ENCODE peak calls at places on chromosomes 11 and 22, in four cellular contexts. One of them, this sample, is unnamed.

GRCh38 chr22:30245985-30246901 is at the start of gene LIF:
- DNase-seq in GM23338: peak; percentile 76
- DNase-seq in H1: no peak
- DNase-seq in HepG2: no peak
- DNase-seq in this sample: peak; percentile 56

GRCh38 chr11:73226297-73227006 is 8.4 kb downstream of the P2RY2 start:
- DNase-seq in GM23338: no peak
- DNase-seq in H1: no peak
- DNase-seq in HepG2: no peak
- DNase-seq in this sample: no peak

GRCh38 chr11:119202554-119202953 is 3.6 kb upstream of the CBL start:
- DNase-seq in GM23338: no peak
- DNase-seq in H1: no peak
- DNase-seq in HepG2: no peak
- DNase-seq in this sample: no peak

GRCh38 chr11:70751142-70751734 is 352.9 kb downstream of the CTTN start:
- DNase-seq in GM23338: no peak
- DNase-seq in H1: no peak
- DNase-seq in HepG2: no peak
- DNase-seq in this sample: no peak

GRCh38 chr22:44187652-44188230 is 7.0 kb downstream of the PARVG start:
- DNase-seq in GM23338: no peak
- DNase-seq in H1: no peak
- DNase-seq in HepG2: no peak
- DNase-seq in this sample: no peak

GRCh38 chr11:61697764-61698163 is 17.6 kb downstream of the DAGLA start:
- DNase-seq in GM23338: no peak
- DNase-seq in H1: no peak
- DNase-seq in HepG2: no peak
- DNase-seq in this sample: no peak

GRCh38 chr22:42880815-42881214 is 23.7 kb upstream of the ARFGAP3 start:
- DNase-seq in GM23338: peak; percentile 56
- DNase-seq in H1: no peak
- DNase-seq in HepG2: no peak
- DNase-seq in this sample: peak; percentile 45

GRCh38 chr22:20389288-20389687 is 4.7 kb upstream of the ZNF74 start:
- DNase-seq in GM23338: no peak
- DNase-seq in H1: no peak
- DNase-seq in HepG2: no peak
- DNase-seq in this sample: no peak

GRCh38 chr11:15927196-15927865 is 429.0 kb downstream of the SOX6 start:
- DNase-seq in GM23338: no peak
- DNase-seq in H1: no peak
- DNase-seq in HepG2: no peak
- DNase-seq in this sample: no peak

GRCh38 chr11:88012456-88012855 is 162.8 kb downstream of the RAB38 start:
- DNase-seq in GM23338: no peak
- DNase-seq in H1: no peak
- DNase-seq in HepG2: no peak
- DNase-seq in this sample: no peak

GRCh38 chr22:30424471-30425326 is 869 bp upstream of the MTFP1 start:
- DNase-seq in GM23338: peak; percentile 48
- DNase-seq in H1: no peak
- DNase-seq in HepG2: no peak
- DNase-seq in this sample: no peak

GRCh38 chr11:69531071-69531716 is 49.7 kb downstream of the LINC01488 start:
- DNase-seq in GM23338: no peak
- DNase-seq in H1: no peak
- DNase-seq in HepG2: no peak
- DNase-seq in this sample: no peak

GRCh38 chr11:134176284-134176683 is 47.5 kb downstream of the NCAPD3 start:
- DNase-seq in GM23338: no peak
- DNase-seq in H1: no peak
- DNase-seq in HepG2: no peak
- DNase-seq in this sample: no peak

GRCh38 chr22:29339381-29340235 is 24.1 kb upstream of the RASL10A start:
- DNase-seq in GM23338: no peak
- DNase-seq in H1: no peak
- DNase-seq in HepG2: no peak
- DNase-seq in this sample: no peak

GRCh38 chr11:64585150-64585549 is 5.9 kb upstream of the SLC22A12 start:
- DNase-seq in GM23338: no peak
- DNase-seq in H1: no peak
- DNase-seq in HepG2: no peak
- DNase-seq in this sample: no peak

GRCh38 chr11:1481861-1482441 is 4.6 kb downstream of the MOB2 start:
- DNase-seq in GM23338: no peak
- DNase-seq in H1: no peak
- DNase-seq in HepG2: no peak
- DNase-seq in this sample: no peak

DNA sequence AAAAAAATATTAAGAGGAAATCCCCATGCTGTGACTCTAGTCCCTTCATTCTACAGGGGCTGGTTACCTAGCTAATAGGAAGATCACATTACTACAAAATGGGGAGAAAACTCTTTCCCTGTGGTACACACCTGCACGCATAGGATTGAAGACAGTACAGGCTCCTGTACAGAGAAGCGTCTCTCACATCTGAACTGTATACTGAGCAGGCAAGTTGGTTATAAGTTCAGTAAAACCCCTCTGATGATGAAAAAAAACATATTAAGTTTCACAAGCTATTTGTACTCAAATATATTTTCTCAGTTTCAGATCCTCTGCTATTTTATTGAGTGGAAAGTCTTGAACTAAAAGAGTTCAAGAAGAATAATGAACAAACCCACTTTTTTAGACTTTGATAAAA is 156.9 kb upstream of the HSD17B12 start:
- DNase-seq in GM23338: no peak
- DNase-seq in H1: no peak
- DNase-seq in HepG2: no peak
- DNase-seq in this sample: no peak
- TF ChIP-seq CREB1 in GM23338: no peak
- TF ChIP-seq CREB1 in H1: no peak
- TF ChIP-seq CREB1 in HepG2: no peak
- TF ChIP-seq CREB1 in this sample: no peak

DNA sequence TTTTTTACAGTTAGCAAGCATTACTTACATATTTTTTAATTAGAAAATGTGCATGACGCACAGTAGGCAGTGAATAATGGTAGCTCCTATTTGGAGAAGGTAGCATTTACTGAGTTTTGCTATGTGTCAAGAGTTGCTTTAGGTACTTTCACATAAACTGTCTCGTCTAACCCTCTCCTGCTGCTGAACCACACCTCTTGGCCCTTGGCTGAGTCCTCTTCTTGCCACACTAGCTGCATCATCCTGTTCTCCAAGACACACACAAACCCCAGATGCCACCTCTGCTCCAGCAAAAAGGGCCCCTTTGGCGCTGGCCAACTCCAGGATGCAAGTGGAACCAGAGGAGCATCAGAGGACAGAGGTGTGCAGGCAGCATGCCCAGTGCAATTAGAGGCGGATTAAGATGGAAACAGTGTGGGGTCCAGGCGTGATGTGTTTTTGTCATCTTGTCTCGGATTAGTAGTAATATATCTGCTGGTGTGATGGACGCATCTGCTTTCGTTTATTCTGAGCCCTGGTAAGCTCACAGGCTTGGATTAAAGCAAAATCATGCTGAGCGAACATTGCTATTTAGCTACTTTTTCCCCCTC is 367.0 kb upstream of the CADM1 start:
- DNase-seq in GM23338: no peak
- DNase-seq in H1: no peak
- DNase-seq in HepG2: no peak
- DNase-seq in this sample: no peak
- TF ChIP-seq CREB1 in GM23338: no peak
- TF ChIP-seq CREB1 in H1: no peak
- TF ChIP-seq CREB1 in HepG2: no peak
- TF ChIP-seq CREB1 in this sample: no peak

DNA sequence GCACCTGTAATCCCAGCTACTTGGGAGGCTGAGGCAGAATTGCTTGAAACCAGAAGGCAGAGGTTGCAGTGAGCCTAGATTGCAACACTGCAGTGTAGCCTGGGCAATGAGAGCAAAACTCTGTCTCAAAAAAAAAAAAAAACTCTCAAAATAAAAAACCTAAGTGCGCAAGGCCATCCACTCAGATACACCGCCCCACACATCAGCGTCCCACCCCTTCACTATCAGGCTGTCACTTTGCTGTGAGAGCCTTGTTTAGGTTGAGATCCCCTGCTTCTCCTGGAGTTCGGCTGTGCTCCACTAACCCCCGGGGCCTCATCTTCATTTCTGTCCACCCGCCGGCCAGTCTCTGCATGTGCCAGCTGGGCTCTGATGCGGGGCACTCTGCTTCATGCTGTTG is 12.1 kb downstream of the SLC25A1 start:
- DNase-seq in GM23338: no peak
- DNase-seq in H1: no peak
- DNase-seq in HepG2: no peak
- DNase-seq in this sample: no peak
- TF ChIP-seq CREB1 in GM23338: no peak
- TF ChIP-seq CREB1 in H1: no peak
- TF ChIP-seq CREB1 in HepG2: no peak
- TF ChIP-seq CREB1 in this sample: no peak

DNA sequence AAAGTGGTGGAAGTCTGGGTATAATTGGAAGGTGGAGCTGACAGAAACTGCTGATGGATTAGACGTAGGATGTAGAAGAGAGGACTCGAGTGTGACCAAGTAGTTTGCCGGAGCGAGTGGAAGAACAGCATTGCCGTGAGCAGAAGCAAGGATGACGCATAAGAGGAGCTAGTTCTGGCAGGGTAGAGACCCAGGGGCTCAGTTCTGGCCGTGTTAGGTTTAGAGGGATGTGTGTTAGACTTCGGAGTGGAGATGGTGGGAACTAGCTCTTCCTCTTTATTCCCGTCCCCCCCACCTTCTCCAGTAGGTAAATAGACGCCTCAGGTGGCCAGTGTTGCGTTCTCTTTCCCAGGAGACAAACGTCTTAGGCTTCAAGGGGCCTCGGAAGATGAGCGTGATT is 19.1 kb downstream of the TUB start:
- DNase-seq in GM23338: no peak
- DNase-seq in H1: no peak
- DNase-seq in HepG2: no peak
- DNase-seq in this sample: no peak
- TF ChIP-seq CREB1 in GM23338: no peak
- TF ChIP-seq CREB1 in H1: no peak
- TF ChIP-seq CREB1 in HepG2: no peak
- TF ChIP-seq CREB1 in this sample: no peak

GRCh38 chr11:78109011-78109685 is 29.5 kb upstream of the NDUFC2 start:
- DNase-seq in GM23338: no peak
- DNase-seq in H1: no peak
- DNase-seq in HepG2: no peak
- DNase-seq in this sample: no peak
- TF ChIP-seq CREB1 in GM23338: no peak
- TF ChIP-seq CREB1 in H1: no peak
- TF ChIP-seq CREB1 in HepG2: no peak
- TF ChIP-seq CREB1 in this sample: no peak

GRCh38 chr22:27029584-27030130 is 372.3 kb downstream of the MIAT start:
- DNase-seq in GM23338: peak; percentile 15
- DNase-seq in H1: no peak
- DNase-seq in HepG2: no peak
- DNase-seq in this sample: no peak

GRCh38 chr22:27028093-27028492 is 370.7 kb downstream of the MIAT start:
- DNase-seq in GM23338: no peak
- DNase-seq in H1: no peak
- DNase-seq in HepG2: no peak
- DNase-seq in this sample: no peak

DNA sequence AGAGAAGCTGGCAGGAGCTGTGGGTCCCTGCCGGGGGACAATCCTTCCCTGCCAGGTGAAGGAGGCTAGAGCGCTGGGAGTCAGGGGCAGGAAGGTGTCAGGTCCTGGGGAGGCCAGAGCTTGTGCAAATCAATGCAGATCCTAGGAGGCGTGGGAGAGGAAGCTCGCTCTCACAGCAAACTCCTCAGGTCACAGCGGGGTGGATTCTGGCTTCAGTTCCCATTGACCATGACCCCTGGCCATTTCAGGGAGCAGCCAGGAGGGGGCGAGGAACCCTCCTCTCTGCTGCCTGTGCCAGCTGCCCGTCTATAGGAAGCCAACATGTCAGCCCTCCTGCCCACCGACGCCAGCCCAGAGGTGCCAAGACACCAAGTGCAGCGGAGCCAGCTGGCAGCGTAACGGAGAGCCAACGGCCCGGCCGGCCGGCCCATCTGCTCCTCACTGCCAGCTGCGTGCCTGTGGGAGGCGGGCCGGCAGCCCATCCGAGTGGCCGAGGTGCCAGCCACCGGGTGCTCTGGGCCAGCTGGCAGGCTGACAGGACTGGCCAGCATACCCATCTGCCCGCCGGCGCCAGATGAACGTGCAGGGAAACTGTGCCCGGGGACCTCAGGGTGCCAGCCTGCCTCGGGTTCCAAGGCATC is 374.9 kb downstream of the MIAT start:
- DNase-seq in GM23338: peak; percentile 87
- DNase-seq in H1: peak; percentile 33
- DNase-seq in HepG2: no peak
- DNase-seq in this sample: peak; percentile 78
- TF ChIP-seq CREB1 in GM23338: no peak
- TF ChIP-seq CREB1 in H1: no peak
- TF ChIP-seq CREB1 in HepG2: no peak
- TF ChIP-seq CREB1 in this sample: no peak